ENCODE peak calls at places on chromosomes 2 and 18, in ten cellular contexts. T is OCI-LY7, G is GM23248, F is Karpas-422, E is PC-9, Q is HCT116, X is GM23338, H is MM.1S, C is SK-N-SH, L is hepatocyte. R is an unnamed sample. For H3K9me2 and H3K4me1, the result is how much of the 10 kb centered on the place peaks cover.

GRCh38 chr18:75341267-75341666 is 86.2 kb downstream of the SMIM21 start:
- DNase-seq in Q (no peak), L (peak), F (no peak), E (no peak), G (no peak), H (no peak), C (no peak), T (no peak), X (no peak), R (no peak)

GRCh38 chr2:9228088-9228751 is 21.6 kb downstream of the ASAP2 start:
- DNase-seq in C (no peak), F (no peak), T (no peak), X (no peak), L (no peak), Q (no peak), H (no peak), E (no peak), G (peak), R (peak)

GRCh38 chr2:28469304-28469703 is 26.6 kb upstream of the PLB1 start:
- DNase-seq in E (no peak), H (no peak), T (no peak), X (no peak), Q (no peak), G (peak), C (no peak), L (no peak), F (no peak), R (no peak)

GRCh38 chr2:46329803-46330775 is 32.9 kb downstream of the EPAS1 start:
- DNase-seq in L (peak), H (no peak), F (no peak), T (no peak), E (no peak), C (no peak), Q (no peak), G (peak), X (no peak), R (peak)

GRCh38 chr2:149132303-149132702 is 93.8 kb downstream of the LYPD6B start:
- DNase-seq in Q (no peak), C (no peak), X (no peak), L (no peak), T (no peak), F (no peak), G (no peak), H (no peak), E (no peak), R (no peak)

GRCh38 chr2:179340678-179341077 is 76.0 kb upstream of the SESTD1 start:
- DNase-seq in C (no peak), E (peak), Q (peak), L (peak), T (no peak), F (no peak), X (peak), G (peak), H (peak), R (peak)

GRCh38 chr2:159968282-159968900 is 94.0 kb downstream of the PLA2R1 start:
- DNase-seq in F (peak), Q (peak), X (peak), C (peak), G (peak), L (peak), T (peak), E (peak), H (peak), R (peak)

GRCh38 chr2:229780856-229781773 is 66.8 kb upstream of the DNER start:
- DNase-seq in E (peak), Q (peak), F (peak), T (peak), G (peak), X (peak), H (peak), C (peak), L (peak), R (peak)

GRCh38 chr2:38665854-38666577 is at the start of gene GALM:
- DNase-seq in T (peak), C (peak), Q (peak), H (peak), F (peak), X (peak), E (peak), L (peak), G (peak), R (peak)

GRCh38 chr2:216214768-216215167 is 105.6 kb downstream of the XRCC5 start:
- DNase-seq in T (no peak), G (no peak), Q (no peak), C (no peak), X (no peak), H (no peak), E (no peak), F (no peak), L (no peak), R (peak)

GRCh38 chr2:221624475-221624874 is 52.4 kb upstream of the EPHA4 start:
- DNase-seq in F (no peak), L (no peak), H (no peak), G (no peak), E (no peak), X (no peak), T (no peak), C (no peak), Q (no peak), R (no peak)

GRCh38 chr2:81551040-81551634 is 1246.6 kb upstream of the LRRTM1 start:
- DNase-seq in C (no peak), L (no peak), X (no peak), Q (no peak), E (no peak), F (no peak), T (no peak), G (no peak), H (no peak), R (peak)

GRCh38 chr18:46411862-46412690 is 244.9 kb downstream of the LOXHD1 start:
- DNase-seq in T (no peak), C (peak), G (no peak), H (no peak), E (peak), F (no peak), Q (no peak), L (no peak), X (peak), R (no peak)

GRCh38 chr2:12107849-12108420 is 361.5 kb downstream of the LPIN1 start:
- DNase-seq in Q (no peak), G (no peak), T (no peak), E (no peak), X (no peak), L (no peak), H (no peak), C (no peak), F (no peak), R (peak)

GRCh38 chr2:75645643-75646042 is 940 bp upstream of the MRPL19 start:
- DNase-seq in T (no peak), G (no peak), Q (no peak), H (no peak), L (no peak), E (no peak), X (no peak), F (no peak), C (no peak), R (no peak)
- H3K4me3 ChIP-seq in T (no peak), G (no peak), Q (peak), H (no peak), L (no peak), E (peak), X (no peak), F (peak), C (no peak), R (no peak)

DNA sequence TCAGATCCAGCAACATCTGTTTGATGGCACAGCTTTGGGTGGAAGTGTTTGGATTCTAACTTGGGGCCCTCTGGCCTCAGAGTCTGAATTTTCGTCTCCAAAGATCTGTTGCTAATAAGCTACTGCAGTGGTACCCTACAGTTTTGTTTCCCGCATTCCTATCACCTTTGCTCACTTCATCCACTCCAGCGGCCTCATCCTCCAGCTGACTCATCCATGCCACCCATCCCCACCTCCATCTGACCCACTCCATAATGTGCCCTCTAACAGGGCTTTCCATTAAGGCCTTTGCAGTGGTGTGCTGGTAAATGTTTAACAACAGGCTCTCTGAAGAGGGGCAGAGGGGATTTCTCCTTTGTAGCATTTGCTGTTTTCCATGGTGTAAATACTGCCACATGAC is 225.5 kb downstream of the TGIF1 start:
- DNase-seq in E (peak), T (no peak), G (peak), Q (no peak), F (no peak), C (no peak), L (no peak), X (no peak), H (no peak), R (peak)
- H3K9me2 ChIP-seq in E (under half), T (under half), G (under half), Q (under half), F (under half), C (under half), L (under half), X (under half), H (under half), R (under half)

DNA sequence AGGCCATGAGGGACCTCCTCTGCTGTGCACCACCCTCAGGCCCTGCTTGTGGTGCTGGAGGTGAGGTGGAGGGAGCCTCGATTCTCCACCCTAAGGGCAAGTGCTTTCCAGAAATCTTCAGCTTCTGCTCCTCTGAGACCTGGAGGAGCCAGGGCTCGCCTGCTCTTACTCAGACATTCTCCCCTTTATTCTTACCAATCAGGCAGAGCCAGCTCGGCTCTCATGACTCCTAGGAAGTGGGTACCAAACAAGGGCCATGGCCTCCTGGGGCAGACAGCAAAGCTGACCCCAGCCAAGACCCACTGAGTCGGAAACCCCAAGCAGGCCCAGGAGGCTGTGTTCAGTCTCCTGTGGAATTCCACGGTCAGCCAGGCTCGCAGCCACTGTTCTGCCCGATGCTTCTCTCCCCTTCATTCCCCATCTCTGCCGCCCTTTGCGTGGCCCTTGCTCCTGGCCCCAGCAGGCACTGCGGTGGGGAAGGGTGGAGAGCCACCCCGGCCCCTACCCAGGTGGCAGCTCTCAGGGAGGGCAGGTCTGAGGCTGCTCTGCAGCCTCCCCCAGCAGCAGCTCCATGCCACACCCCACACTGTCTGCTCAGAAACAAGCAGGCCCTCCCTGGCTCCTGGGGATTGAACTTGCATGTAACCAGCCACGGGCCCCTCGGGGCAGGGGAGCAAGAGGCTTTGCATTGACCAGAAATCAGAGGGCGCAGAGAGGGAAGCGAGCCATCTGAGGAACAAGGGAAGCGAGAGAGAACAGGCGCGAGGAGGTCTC is 24.0 kb downstream of the HS1BP3 start:
- DNase-seq in X (no peak), E (no peak), H (no peak), Q (no peak), L (no peak), T (no peak), G (no peak), F (no peak), C (no peak), R (no peak)
- H3K4me1 ChIP-seq in X (under half), E (under half), H (under half), Q (under half), L (under half), T (under half), G (under half), F (under half), C (under half), R (under half)

GRCh38 chr2:241858206-241859016 is at the start of gene PDCD1:
- DNase-seq in X (peak), G (no peak), Q (no peak), L (no peak), C (peak), E (peak), T (no peak), F (no peak), H (peak), R (no peak)

GRCh38 chr2:241859017-241859435 is 332 bp upstream of the PDCD1 start:
- DNase-seq in F (no peak), E (no peak), H (no peak), Q (no peak), L (no peak), G (no peak), X (no peak), C (no peak), T (no peak), R (no peak)

GRCh38 chr2:241855888-241856422 is 2.7 kb downstream of the PDCD1 start:
- DNase-seq in L (no peak), C (peak), F (no peak), X (no peak), G (no peak), T (no peak), H (no peak), E (no peak), Q (no peak), R (no peak)

GRCh38 chr2:241857041-241857541 is 1.6 kb downstream of the PDCD1 start:
- DNase-seq in L (no peak), G (no peak), C (peak), H (no peak), Q (no peak), E (no peak), X (no peak), F (no peak), T (no peak), R (no peak)

GRCh38 chr2:241857572-241858121 is 1.0 kb downstream of the PDCD1 start:
- DNase-seq in T (no peak), X (no peak), L (no peak), C (peak), G (no peak), F (no peak), E (no peak), Q (no peak), H (no peak), R (no peak)
- H3K4me3 ChIP-seq in T (no peak), X (no peak), L (no peak), C (no peak), G (no peak), F (no peak), E (no peak), Q (no peak), H (peak), R (no peak)

GRCh38 chr2:195238366-195238765 is 418.7 kb upstream of the SLC39A10 start:
- DNase-seq in Q (no peak), C (no peak), G (no peak), E (no peak), X (no peak), F (no peak), L (no peak), T (no peak), H (no peak), R (no peak)
- H3K9me2 ChIP-seq in Q (under half), C (under half), G (under half), E (under half), X (under half), F (under half), L (under half), T (under half), H (under half), R (under half)

GRCh38 chr2:235006986-235007385 is 55.2 kb downstream of the SH3BP4 start:
- DNase-seq in L (no peak), X (no peak), E (no peak), F (no peak), C (no peak), Q (no peak), H (no peak), T (no peak), G (no peak), R (no peak)
- H3K4me1 ChIP-seq in L (half or more), X (under half), E (half or more), F (under half), C (under half), Q (half or more), H (under half), T (under half), G (under half), R (under half)

DNA sequence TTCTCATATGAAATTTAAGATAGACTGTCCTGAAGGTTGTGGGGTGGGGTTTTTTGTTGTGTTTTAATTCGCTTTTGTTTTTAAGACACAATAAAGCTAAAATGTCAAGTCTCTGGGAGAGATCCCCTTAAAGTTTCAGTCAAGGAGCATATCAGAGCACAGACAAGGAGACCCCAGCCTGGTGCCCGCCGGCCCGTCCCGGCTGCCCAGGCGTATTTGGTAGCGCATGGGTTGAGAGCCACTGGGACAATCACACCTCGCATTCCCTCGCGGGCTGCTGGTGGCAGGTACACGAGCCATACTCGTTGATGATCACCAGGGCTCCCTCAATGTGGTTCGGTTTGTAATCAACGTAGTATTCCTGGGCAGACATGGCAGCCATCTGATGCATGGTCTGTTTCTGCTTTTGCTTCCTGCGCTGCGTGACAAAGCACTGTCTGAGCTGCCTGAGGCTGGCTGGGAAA is 2.5 kb downstream of the LRRTM1 start:
- DNase-seq in T (no peak), E (no peak), C (peak), Q (no peak), L (no peak), F (no peak), X (peak), H (no peak), G (no peak), R (no peak)
- H3K4me3 ChIP-seq in T (no peak), E (no peak), C (no peak), Q (no peak), L (no peak), F (no peak), X (peak), H (no peak), G (no peak), R (no peak)

R was measured in PC-3.